ENCODE peak calls at places on chromosomes 13 and 19, in ten cellular contexts. One of them, this sample, is unnamed.

GRCh38 chr13:47287291-47287751 is 390.5 kb upstream of the HTR2A start:
- DNase-seq in cardiac fibroblast: peak; percentile 10
- DNase-seq in pancreas: no peak
- DNase-seq in neural progenitor cell: no peak
- DNase-seq in Panc1: no peak
- DNase-seq in AG04449: peak; percentile 57
- DNase-seq in testis: no peak
- DNase-seq in upper lobe of right lung: no peak
- DNase-seq in AG10803: peak; percentile 61
- DNase-seq in uterus: no peak
- DNase-seq in this sample: no peak

GRCh38 chr19:6739884-6740588 is 556 bp downstream of the TRIP10 start:
- DNase-seq in cardiac fibroblast: no peak
- DNase-seq in pancreas: peak; percentile 65
- DNase-seq in neural progenitor cell: peak; percentile 74
- DNase-seq in Panc1: no peak
- DNase-seq in AG04449: no peak
- DNase-seq in testis: no peak
- DNase-seq in upper lobe of right lung: peak; percentile 70
- DNase-seq in AG10803: no peak
- DNase-seq in uterus: no peak
- DNase-seq in this sample: no peak

GRCh38 chr19:49468746-49469447 is 5.1 kb upstream of the FLT3LG start:
- DNase-seq in cardiac fibroblast: peak; percentile 93
- DNase-seq in pancreas: no peak
- DNase-seq in neural progenitor cell: peak; percentile 94
- DNase-seq in Panc1: no peak
- DNase-seq in AG04449: no peak
- DNase-seq in testis: peak; percentile 90
- DNase-seq in upper lobe of right lung: no peak
- DNase-seq in AG10803: peak; percentile 75
- DNase-seq in uterus: peak; percentile 84
- DNase-seq in this sample: no peak

GRCh38 chr13:87669379-87669978 is 1.7 kb upstream of the SLITRK5 start:
- DNase-seq in cardiac fibroblast: peak; percentile 31
- DNase-seq in pancreas: no peak
- DNase-seq in neural progenitor cell: peak; percentile 56
- DNase-seq in Panc1: no peak
- DNase-seq in AG04449: no peak
- DNase-seq in testis: no peak
- DNase-seq in upper lobe of right lung: no peak
- DNase-seq in AG10803: no peak
- DNase-seq in uterus: no peak
- DNase-seq in this sample: no peak

GRCh38 chr13:74556002-74556551 is 421.9 kb upstream of the KLF12 start:
- DNase-seq in cardiac fibroblast: no peak
- DNase-seq in pancreas: no peak
- DNase-seq in neural progenitor cell: no peak
- DNase-seq in Panc1: no peak
- DNase-seq in AG04449: no peak
- DNase-seq in testis: no peak
- DNase-seq in upper lobe of right lung: no peak
- DNase-seq in AG10803: no peak
- DNase-seq in uterus: no peak
- DNase-seq in this sample: no peak

GRCh38 chr13:77860621-77861020 is 58.0 kb downstream of the EDNRB start:
- DNase-seq in cardiac fibroblast: peak; percentile 89
- DNase-seq in pancreas: no peak
- DNase-seq in neural progenitor cell: no peak
- DNase-seq in Panc1: no peak
- DNase-seq in AG04449: no peak
- DNase-seq in testis: no peak
- DNase-seq in upper lobe of right lung: no peak
- DNase-seq in AG10803: peak; percentile 69
- DNase-seq in uterus: no peak
- DNase-seq in this sample: no peak

GRCh38 chr19:51166846-51167490 is 24.9 kb downstream of the SIGLEC7 start:
- DNase-seq in cardiac fibroblast: no peak
- DNase-seq in pancreas: peak; percentile 33
- DNase-seq in neural progenitor cell: no peak
- DNase-seq in Panc1: no peak
- DNase-seq in AG04449: no peak
- DNase-seq in testis: no peak
- DNase-seq in upper lobe of right lung: no peak
- DNase-seq in AG10803: no peak
- DNase-seq in uterus: no peak
- DNase-seq in this sample: no peak

GRCh38 chr13:25217023-25217909 is 45.2 kb upstream of the AMER2 start:
- DNase-seq in cardiac fibroblast: peak; percentile 65
- DNase-seq in pancreas: no peak
- DNase-seq in neural progenitor cell: no peak
- DNase-seq in Panc1: no peak
- DNase-seq in AG04449: no peak
- DNase-seq in testis: no peak
- DNase-seq in upper lobe of right lung: no peak
- DNase-seq in AG10803: peak; percentile 13
- DNase-seq in uterus: no peak
- DNase-seq in this sample: peak; percentile 52

GRCh38 chr13:97401421-97401820 is 32.5 kb upstream of the RAP2A start:
- DNase-seq in cardiac fibroblast: no peak
- DNase-seq in pancreas: no peak
- DNase-seq in neural progenitor cell: no peak
- DNase-seq in Panc1: no peak
- DNase-seq in AG04449: no peak
- DNase-seq in testis: no peak
- DNase-seq in upper lobe of right lung: no peak
- DNase-seq in AG10803: no peak
- DNase-seq in uterus: no peak
- DNase-seq in this sample: no peak

GRCh38 chr19:40219721-40220276 is 1.6 kb upstream of the TTC9B start:
- DNase-seq in cardiac fibroblast: peak; percentile 85
- DNase-seq in pancreas: no peak
- DNase-seq in neural progenitor cell: no peak
- DNase-seq in Panc1: peak; percentile 100
- DNase-seq in AG04449: no peak
- DNase-seq in testis: no peak
- DNase-seq in upper lobe of right lung: no peak
- DNase-seq in AG10803: peak; percentile 17
- DNase-seq in uterus: peak; percentile 21
- DNase-seq in this sample: peak; percentile 56

GRCh38 chr13:44022196-44022595 is 142.5 kb downstream of the LACC1 start:
- DNase-seq in cardiac fibroblast: no peak
- DNase-seq in pancreas: no peak
- DNase-seq in neural progenitor cell: no peak
- DNase-seq in Panc1: no peak
- DNase-seq in AG04449: no peak
- DNase-seq in testis: no peak
- DNase-seq in upper lobe of right lung: no peak
- DNase-seq in AG10803: peak; percentile 13
- DNase-seq in uterus: no peak
- DNase-seq in this sample: no peak

GRCh38 chr13:107867701-107868661 is 347.4 kb downstream of the LIG4 start:
- DNase-seq in cardiac fibroblast: peak; percentile 29
- DNase-seq in pancreas: peak; percentile 27
- DNase-seq in neural progenitor cell: peak; percentile 83
- DNase-seq in Panc1: no peak
- DNase-seq in AG04449: no peak
- DNase-seq in testis: peak; percentile 62
- DNase-seq in upper lobe of right lung: peak; percentile 74
- DNase-seq in AG10803: no peak
- DNase-seq in uterus: no peak
- DNase-seq in this sample: no peak
- TF ChIP-seq CTCF in cardiac fibroblast: peak; percentile 33
- TF ChIP-seq CTCF in pancreas: peak; percentile 10
- TF ChIP-seq CTCF in neural progenitor cell: peak; percentile 69
- TF ChIP-seq CTCF in Panc1: peak; percentile 67
- TF ChIP-seq CTCF in AG04449: no peak
- TF ChIP-seq CTCF in testis: no peak
- TF ChIP-seq CTCF in upper lobe of right lung: peak; percentile 33
- TF ChIP-seq CTCF in AG10803: peak; percentile 48
- TF ChIP-seq CTCF in uterus: no peak
- TF ChIP-seq CTCF in this sample: peak; percentile 63

GRCh38 chr19:35314858-35315470 is 14.0 kb upstream of the CD22 start:
- DNase-seq in cardiac fibroblast: no peak
- DNase-seq in pancreas: no peak
- DNase-seq in neural progenitor cell: no peak
- DNase-seq in Panc1: no peak
- DNase-seq in AG04449: no peak
- DNase-seq in testis: no peak
- DNase-seq in upper lobe of right lung: no peak
- DNase-seq in AG10803: no peak
- DNase-seq in uterus: no peak
- DNase-seq in this sample: no peak

GRCh38 chr19:35313614-35314013 is 15.4 kb upstream of the CD22 start:
- DNase-seq in cardiac fibroblast: no peak
- DNase-seq in pancreas: no peak
- DNase-seq in neural progenitor cell: no peak
- DNase-seq in Panc1: no peak
- DNase-seq in AG04449: no peak
- DNase-seq in testis: peak; percentile 43
- DNase-seq in upper lobe of right lung: no peak
- DNase-seq in AG10803: no peak
- DNase-seq in uterus: no peak
- DNase-seq in this sample: no peak

GRCh38 chr19:35315883-35316282 is 13.1 kb upstream of the CD22 start:
- DNase-seq in cardiac fibroblast: no peak
- DNase-seq in pancreas: no peak
- DNase-seq in neural progenitor cell: no peak
- DNase-seq in Panc1: no peak
- DNase-seq in AG04449: no peak
- DNase-seq in testis: no peak
- DNase-seq in upper lobe of right lung: no peak
- DNase-seq in AG10803: no peak
- DNase-seq in uterus: no peak
- DNase-seq in this sample: no peak

GRCh38 chr19:35311901-35312665 is 16.9 kb upstream of the CD22 start:
- DNase-seq in cardiac fibroblast: no peak
- DNase-seq in pancreas: no peak
- DNase-seq in neural progenitor cell: no peak
- DNase-seq in Panc1: no peak
- DNase-seq in AG04449: no peak
- DNase-seq in testis: no peak
- DNase-seq in upper lobe of right lung: no peak
- DNase-seq in AG10803: no peak
- DNase-seq in uterus: no peak
- DNase-seq in this sample: no peak

GRCh38 chr19:35314031-35314430 is 15.0 kb upstream of the CD22 start:
- DNase-seq in cardiac fibroblast: no peak
- DNase-seq in pancreas: no peak
- DNase-seq in neural progenitor cell: no peak
- DNase-seq in Panc1: no peak
- DNase-seq in AG04449: no peak
- DNase-seq in testis: no peak
- DNase-seq in upper lobe of right lung: no peak
- DNase-seq in AG10803: no peak
- DNase-seq in uterus: no peak
- DNase-seq in this sample: no peak
- H3K4me3 ChIP-seq in cardiac fibroblast: no peak overlapping the region
- H3K4me3 ChIP-seq in pancreas: no peak overlapping the region
- H3K4me3 ChIP-seq in neural progenitor cell: no peak overlapping the region
- H3K4me3 ChIP-seq in Panc1: no peak overlapping the region
- H3K4me3 ChIP-seq in AG04449: no peak overlapping the region
- H3K4me3 ChIP-seq in testis: no peak overlapping the region
- H3K4me3 ChIP-seq in upper lobe of right lung: no peak overlapping the region
- H3K4me3 ChIP-seq in AG10803: no peak overlapping the region
- H3K4me3 ChIP-seq in uterus: no peak overlapping the region
- H3K4me3 ChIP-seq in this sample: no peak overlapping the region

DNA sequence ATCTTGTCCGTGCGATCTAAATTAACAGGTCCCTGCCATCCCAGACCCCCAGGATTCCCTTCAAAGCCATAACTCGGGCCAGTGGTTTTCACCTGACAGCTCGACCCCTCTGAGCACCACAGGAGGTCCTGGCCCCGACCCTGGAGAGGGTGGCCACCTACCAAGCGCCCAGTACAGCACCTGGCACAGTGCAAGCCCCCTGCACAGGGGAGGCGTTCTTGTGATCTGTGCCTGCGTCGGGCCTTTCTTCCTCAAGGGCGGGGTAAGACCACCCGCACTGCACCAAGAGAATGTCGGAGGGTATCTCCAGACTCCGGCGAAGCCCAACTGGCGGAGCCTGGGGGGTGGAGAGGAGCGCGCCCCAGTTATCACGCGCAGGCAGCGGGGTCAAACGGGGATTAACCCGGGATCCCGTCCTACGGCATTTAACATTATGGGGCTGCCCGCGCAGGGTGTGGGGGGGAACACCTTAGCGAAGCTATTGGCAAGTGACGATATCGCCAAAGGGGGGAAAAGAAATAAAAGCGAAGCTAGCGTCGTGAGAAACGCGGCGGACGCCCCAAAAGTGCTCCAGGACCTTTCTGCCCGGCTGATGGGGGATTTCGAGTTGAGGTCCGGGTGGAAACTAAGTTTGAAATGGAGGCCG is 1.3 kb upstream of the HNRNPL start:
- DNase-seq in cardiac fibroblast: no peak
- DNase-seq in pancreas: peak; percentile 65
- DNase-seq in neural progenitor cell: peak; percentile 80
- DNase-seq in Panc1: no peak
- DNase-seq in AG04449: no peak
- DNase-seq in testis: peak; percentile 34
- DNase-seq in upper lobe of right lung: peak; percentile 76
- DNase-seq in AG10803: no peak
- DNase-seq in uterus: peak; percentile 48
- DNase-seq in this sample: no peak
- TF ChIP-seq CTCF in cardiac fibroblast: no peak
- TF ChIP-seq CTCF in pancreas: no peak
- TF ChIP-seq CTCF in neural progenitor cell: no peak
- TF ChIP-seq CTCF in Panc1: no peak
- TF ChIP-seq CTCF in AG04449: no peak
- TF ChIP-seq CTCF in testis: no peak
- TF ChIP-seq CTCF in upper lobe of right lung: no peak
- TF ChIP-seq CTCF in AG10803: no peak
- TF ChIP-seq CTCF in uterus: no peak
- TF ChIP-seq CTCF in this sample: no peak

DNA sequence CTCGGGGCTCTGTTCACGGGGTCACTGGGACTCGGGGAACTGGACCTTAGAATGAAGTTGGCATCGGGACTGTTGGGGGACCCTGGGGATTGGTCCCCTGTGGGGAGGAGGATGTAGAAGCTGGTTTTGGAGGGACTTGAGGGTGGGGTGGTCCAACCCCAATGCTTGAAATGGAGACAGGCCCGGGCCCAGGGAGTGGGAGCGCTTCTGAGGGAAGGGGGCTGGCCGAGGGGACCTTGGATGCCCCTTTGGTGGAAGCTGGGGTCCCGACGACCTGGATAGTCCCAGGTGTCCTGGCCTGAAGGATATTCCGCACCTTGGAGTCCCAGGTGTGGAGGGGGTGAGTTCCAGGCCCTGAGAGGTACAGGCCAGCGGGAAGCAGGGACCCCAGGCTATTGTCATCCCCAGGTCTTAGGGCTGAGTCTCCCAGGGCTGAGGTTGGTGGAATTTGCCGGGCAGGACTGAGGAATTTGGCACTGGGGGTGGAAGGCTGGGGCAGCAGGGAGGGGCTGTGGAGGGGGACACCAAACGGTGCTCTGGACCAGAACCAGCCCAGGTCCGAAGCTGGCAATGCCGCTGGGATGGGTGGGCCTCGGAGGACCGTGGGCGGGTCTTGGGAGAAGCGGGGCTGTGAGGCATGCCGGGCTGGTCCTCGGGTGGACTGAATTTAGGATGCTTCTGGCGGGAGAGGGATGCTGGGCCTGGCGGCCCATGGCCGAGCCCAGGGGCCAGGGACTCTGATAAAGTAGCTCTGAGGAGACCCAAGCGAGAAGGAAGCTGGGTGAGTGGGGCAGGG is 1.8 kb downstream of the HDGFL2 start:
- DNase-seq in cardiac fibroblast: no peak
- DNase-seq in pancreas: no peak
- DNase-seq in neural progenitor cell: peak; percentile 65
- DNase-seq in Panc1: no peak
- DNase-seq in AG04449: no peak
- DNase-seq in testis: no peak
- DNase-seq in upper lobe of right lung: no peak
- DNase-seq in AG10803: peak; percentile 8
- DNase-seq in uterus: no peak
- DNase-seq in this sample: no peak
- H3K4me3 ChIP-seq in cardiac fibroblast: peak overlapping the region; percentile 42
- H3K4me3 ChIP-seq in pancreas: no peak overlapping the region
- H3K4me3 ChIP-seq in neural progenitor cell: peak overlapping the region; percentile 100
- H3K4me3 ChIP-seq in Panc1: peak overlapping the region; percentile 66
- H3K4me3 ChIP-seq in AG04449: peak overlapping the region; percentile 77
- H3K4me3 ChIP-seq in testis: peak overlapping the region; percentile 28
- H3K4me3 ChIP-seq in upper lobe of right lung: peak overlapping the region; percentile 12
- H3K4me3 ChIP-seq in AG10803: peak overlapping the region; percentile 74
- H3K4me3 ChIP-seq in uterus: no peak overlapping the region
- H3K4me3 ChIP-seq in this sample: peak overlapping the region; percentile 81

This sample was measured in epithelial cell of proximal tubule.